ENCODE peak calls at places on chromosomes 5 and 9, in four cellular contexts. One of them, this sample, is unnamed. For H3K9me1, the result is how much of the 10 kb centered on the place peaks cover.

GRCh38 chr9:124255222-124255621 is 2.5 kb upstream of the NEK6 start:
- DNase-seq in endothelial cell of umbilical vein: no peak
- DNase-seq in keratinocyte: no peak
- DNase-seq in K562: no peak
- DNase-seq in this sample: no peak

GRCh38 chr5:142201471-142201887 is 92.9 kb downstream of the NDFIP1 start:
- DNase-seq in endothelial cell of umbilical vein: peak
- DNase-seq in K562: no peak
- DNase-seq in keratinocyte: peak
- DNase-seq in this sample: peak

GRCh38 chr9:98886691-98887229 is 56.9 kb upstream of the COL15A1 start:
- DNase-seq in K562: peak
- DNase-seq in keratinocyte: no peak
- DNase-seq in endothelial cell of umbilical vein: peak
- DNase-seq in this sample: no peak

GRCh38 chr5:58015175-58015574 is 444.7 kb downstream of the PLK2 start:
- DNase-seq in keratinocyte: no peak
- DNase-seq in endothelial cell of umbilical vein: peak
- DNase-seq in K562: no peak
- DNase-seq in this sample: no peak

GRCh38 chr9:97556721-97557605 is 55.5 kb downstream of the TMOD1 start:
- DNase-seq in endothelial cell of umbilical vein: no peak
- DNase-seq in keratinocyte: no peak
- DNase-seq in K562: no peak
- DNase-seq in this sample: no peak

GRCh38 chr9:136614372-136614922 is 48.3 kb upstream of the EGFL7 start:
- DNase-seq in endothelial cell of umbilical vein: peak
- DNase-seq in keratinocyte: no peak
- DNase-seq in K562: peak
- DNase-seq in this sample: peak

GRCh38 chr5:96626956-96627355 is 35.2 kb upstream of the CAST start:
- DNase-seq in K562: no peak
- DNase-seq in endothelial cell of umbilical vein: no peak
- DNase-seq in keratinocyte: peak
- DNase-seq in this sample: peak

GRCh38 chr9:3931996-3932906 is 367.6 kb downstream of the GLIS3 start:
- DNase-seq in endothelial cell of umbilical vein: no peak
- DNase-seq in keratinocyte: peak
- DNase-seq in K562: no peak
- DNase-seq in this sample: peak

GRCh38 chr9:120478208-120478607 is 101.8 kb downstream of the CDK5RAP2 start:
- DNase-seq in keratinocyte: no peak
- DNase-seq in endothelial cell of umbilical vein: no peak
- DNase-seq in K562: no peak
- DNase-seq in this sample: peak

GRCh38 chr5:151772029-151772867 is 494 bp downstream of the G3BP1 start:
- DNase-seq in K562: peak
- DNase-seq in keratinocyte: no peak
- DNase-seq in endothelial cell of umbilical vein: peak
- DNase-seq in this sample: no peak

GRCh38 chr5:66864240-66864884 is 268.2 kb downstream of the MAST4 start:
- DNase-seq in K562: no peak
- DNase-seq in keratinocyte: no peak
- DNase-seq in endothelial cell of umbilical vein: peak
- DNase-seq in this sample: peak

GRCh38 chr9:88477300-88477751 is 57.7 kb upstream of the NXNL2 start:
- DNase-seq in endothelial cell of umbilical vein: no peak
- DNase-seq in K562: no peak
- DNase-seq in keratinocyte: peak
- DNase-seq in this sample: peak

GRCh38 chr5:112800901-112801300 is 60.2 kb upstream of the SRP19 start:
- DNase-seq in K562: no peak
- DNase-seq in keratinocyte: no peak
- DNase-seq in endothelial cell of umbilical vein: no peak
- DNase-seq in this sample: no peak

GRCh38 chr5:55816342-55816741 is 34.8 kb upstream of the IL31RA start:
- DNase-seq in keratinocyte: peak
- DNase-seq in K562: no peak
- DNase-seq in endothelial cell of umbilical vein: no peak
- DNase-seq in this sample: peak

GRCh38 chr5:111551569-111552275 is 39.4 kb upstream of the STARD4 start:
- DNase-seq in endothelial cell of umbilical vein: peak
- DNase-seq in keratinocyte: no peak
- DNase-seq in K562: no peak
- DNase-seq in this sample: no peak

GRCh38 chr9:107447834-107448233 is 41.7 kb downstream of the KLF4 start:
- DNase-seq in K562: no peak
- DNase-seq in endothelial cell of umbilical vein: no peak
- DNase-seq in keratinocyte: no peak
- DNase-seq in this sample: no peak

GRCh38 chr9:34572092-34572491 is 17.4 kb downstream of the CNTFR start:
- DNase-seq in keratinocyte: no peak
- DNase-seq in K562: no peak
- DNase-seq in endothelial cell of umbilical vein: no peak
- DNase-seq in this sample: no peak

GRCh38 chr9:91034521-91034920 is 232.9 kb downstream of the SYK start:
- DNase-seq in keratinocyte: no peak
- DNase-seq in K562: no peak
- DNase-seq in endothelial cell of umbilical vein: no peak
- DNase-seq in this sample: no peak

GRCh38 chr5:7801898-7802614 is 48.9 kb downstream of the CFAP90 start:
- DNase-seq in endothelial cell of umbilical vein: no peak
- DNase-seq in keratinocyte: no peak
- DNase-seq in K562: no peak
- DNase-seq in this sample: no peak

GRCh38 chr9:35962126-35962906 is 4.4 kb upstream of the OR2S2 start:
- DNase-seq in endothelial cell of umbilical vein: no peak
- DNase-seq in keratinocyte: no peak
- DNase-seq in K562: peak
- DNase-seq in this sample: peak

GRCh38 chr5:132225165-132226032 is 2.3 kb downstream of the P4HA2 start:
- DNase-seq in K562: peak
- DNase-seq in keratinocyte: peak
- DNase-seq in endothelial cell of umbilical vein: no peak
- DNase-seq in this sample: peak

GRCh38 chr5:13278148-13278547 is 666.3 kb downstream of the DNAH5 start:
- DNase-seq in keratinocyte: no peak
- DNase-seq in endothelial cell of umbilical vein: no peak
- DNase-seq in K562: peak
- DNase-seq in this sample: no peak

GRCh38 chr9:107983191-107983603 is 493.6 kb upstream of the KLF4 start:
- DNase-seq in K562: no peak
- DNase-seq in keratinocyte: peak
- DNase-seq in endothelial cell of umbilical vein: peak
- DNase-seq in this sample: peak

GRCh38 chr5:141883184-141883947 is 5.2 kb upstream of the PCDH1 start:
- DNase-seq in keratinocyte: no peak
- DNase-seq in endothelial cell of umbilical vein: peak
- DNase-seq in K562: peak
- DNase-seq in this sample: peak

GRCh38 chr9:21551401-21551800 is 69.3 kb upstream of the IFNE start:
- DNase-seq in K562: no peak
- DNase-seq in keratinocyte: no peak
- DNase-seq in endothelial cell of umbilical vein: peak
- DNase-seq in this sample: peak
- H3K9me1 ChIP-seq in K562: under half
- H3K9me1 ChIP-seq in keratinocyte: under half
- H3K9me1 ChIP-seq in endothelial cell of umbilical vein: under half
- H3K9me1 ChIP-seq in this sample: under half

GRCh38 chr9:110799396-110799795 is 130.8 kb downstream of the MUSK start:
- DNase-seq in K562: no peak
- DNase-seq in endothelial cell of umbilical vein: no peak
- DNase-seq in keratinocyte: no peak
- DNase-seq in this sample: peak

GRCh38 chr9:110797611-110798010 is 129.0 kb downstream of the MUSK start:
- DNase-seq in keratinocyte: no peak
- DNase-seq in K562: no peak
- DNase-seq in endothelial cell of umbilical vein: peak
- DNase-seq in this sample: peak

GRCh38 chr9:110807956-110808598 is 139.5 kb downstream of the MUSK start:
- DNase-seq in keratinocyte: no peak
- DNase-seq in K562: no peak
- DNase-seq in endothelial cell of umbilical vein: no peak
- DNase-seq in this sample: peak

GRCh38 chr9:110801426-110801825 is 132.8 kb downstream of the MUSK start:
- DNase-seq in keratinocyte: no peak
- DNase-seq in endothelial cell of umbilical vein: no peak
- DNase-seq in K562: no peak
- DNase-seq in this sample: no peak

DNA sequence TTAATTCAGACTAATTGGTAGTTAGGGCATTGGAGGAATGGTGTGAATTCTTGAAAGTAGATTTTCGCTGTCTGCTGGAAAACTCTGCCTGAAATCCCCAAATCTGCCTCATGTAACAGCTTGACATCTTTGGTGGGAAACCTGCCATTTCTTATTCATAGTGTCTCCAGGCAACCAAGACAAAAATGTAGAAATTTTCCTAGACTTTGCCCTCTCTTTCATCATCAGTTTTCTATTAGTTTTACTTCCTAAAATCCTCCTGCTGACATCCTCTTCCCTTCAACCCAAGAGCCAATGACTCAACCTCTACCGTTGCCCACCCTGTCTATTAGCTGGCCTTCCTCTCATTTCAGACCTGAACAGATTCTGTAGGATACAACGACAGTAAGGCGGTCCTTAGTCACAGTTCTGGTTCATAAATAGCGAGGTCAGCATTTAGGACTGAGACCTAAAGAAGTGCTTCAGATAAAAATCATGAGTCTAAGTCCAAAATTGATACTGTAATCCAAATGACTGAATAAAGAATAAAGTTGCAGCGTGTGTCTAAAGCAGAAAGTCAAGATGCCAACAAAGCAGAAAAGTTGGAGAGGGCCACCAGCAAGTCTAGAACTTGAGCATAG is 133.9 kb downstream of the MUSK start:
- DNase-seq in endothelial cell of umbilical vein: no peak
- DNase-seq in keratinocyte: no peak
- DNase-seq in K562: no peak
- DNase-seq in this sample: peak
- H3K9me1 ChIP-seq in endothelial cell of umbilical vein: under half
- H3K9me1 ChIP-seq in keratinocyte: under half
- H3K9me1 ChIP-seq in K562: under half
- H3K9me1 ChIP-seq in this sample: under half

GRCh38 chr9:114288233-114289051 is 34.5 kb upstream of the ORM1 start:
- DNase-seq in K562: no peak
- DNase-seq in keratinocyte: no peak
- DNase-seq in endothelial cell of umbilical vein: no peak
- DNase-seq in this sample: peak
- H3K9me1 ChIP-seq in K562: under half
- H3K9me1 ChIP-seq in keratinocyte: under half
- H3K9me1 ChIP-seq in endothelial cell of umbilical vein: under half
- H3K9me1 ChIP-seq in this sample: under half

GRCh38 chr5:61591859-61592258 is 259.8 kb downstream of the ZSWIM6 start:
- DNase-seq in K562: no peak
- DNase-seq in keratinocyte: no peak
- DNase-seq in endothelial cell of umbilical vein: no peak
- DNase-seq in this sample: no peak
- H3K9me1 ChIP-seq in K562: under half
- H3K9me1 ChIP-seq in keratinocyte: under half
- H3K9me1 ChIP-seq in endothelial cell of umbilical vein: under half
- H3K9me1 ChIP-seq in this sample: under half

DNA sequence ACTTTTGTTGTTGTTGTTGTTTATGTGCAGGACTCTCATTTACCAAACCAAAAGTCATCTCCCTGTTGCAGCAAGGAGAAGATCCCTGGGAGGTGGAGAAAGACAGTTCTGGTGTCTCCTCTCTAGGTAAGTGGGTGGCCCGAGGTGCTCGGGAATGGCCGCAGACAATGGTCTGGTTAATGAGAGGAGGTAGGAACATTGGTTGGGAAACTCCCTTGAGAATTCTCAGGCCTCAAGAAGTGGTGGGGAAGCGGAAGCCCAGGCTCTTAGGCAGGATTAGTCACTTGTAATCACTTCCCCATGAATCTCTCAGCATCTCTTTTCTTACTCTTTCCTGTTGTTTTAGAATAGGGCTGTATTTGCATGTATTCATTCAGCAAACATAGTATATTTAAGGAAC is 7.2 kb downstream of the ZNF354B start:
- DNase-seq in endothelial cell of umbilical vein: no peak
- DNase-seq in keratinocyte: no peak
- DNase-seq in K562: no peak
- DNase-seq in this sample: no peak
- H3K9me1 ChIP-seq in endothelial cell of umbilical vein: under half
- H3K9me1 ChIP-seq in keratinocyte: under half
- H3K9me1 ChIP-seq in K562: under half
- H3K9me1 ChIP-seq in this sample: under half

DNA sequence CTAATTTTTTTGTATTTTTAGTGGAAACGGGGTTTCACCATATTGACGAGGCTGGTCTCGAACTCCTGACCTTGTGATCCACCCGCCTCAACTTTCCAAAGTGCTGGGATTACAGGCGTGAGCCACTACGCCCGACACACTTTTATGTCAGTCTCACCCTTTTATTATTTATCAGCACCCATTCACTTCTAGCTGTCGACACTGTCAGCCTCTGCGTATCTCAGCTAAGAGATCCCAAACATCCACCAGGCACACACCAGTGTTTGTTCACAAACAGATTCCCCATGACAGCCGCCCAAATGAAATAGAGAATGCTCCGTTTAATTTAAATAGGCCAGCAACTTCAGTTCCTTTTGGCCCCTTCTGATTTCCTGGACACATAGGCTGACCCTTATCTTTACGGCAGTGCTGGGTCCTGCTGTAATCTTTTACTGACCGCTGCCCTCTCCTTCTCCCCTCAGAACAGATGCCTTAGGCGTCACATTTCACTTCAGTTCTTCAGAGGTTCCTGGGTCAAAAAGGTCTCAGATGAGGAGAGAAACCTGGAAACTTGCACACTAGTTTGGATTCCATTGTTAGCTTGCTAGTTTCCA is 43.2 kb upstream of the CKMT2 start:
- DNase-seq in endothelial cell of umbilical vein: no peak
- DNase-seq in K562: no peak
- DNase-seq in keratinocyte: no peak
- DNase-seq in this sample: no peak
- H3K9me1 ChIP-seq in endothelial cell of umbilical vein: under half
- H3K9me1 ChIP-seq in K562: under half
- H3K9me1 ChIP-seq in keratinocyte: under half
- H3K9me1 ChIP-seq in this sample: under half

This sample was measured in IMR-90.